ENCODE peak calls at places on chromosomes 5 and 9, in nine cellular contexts. One of them, this sample, is unnamed.

GRCh38 chr5:76794871-76795270 is 24.0 kb upstream of the F2RL1 start:
- DNase-seq in G401: no peak
- DNase-seq in globus pallidus: no peak
- DNase-seq in NCI-H446 treated with DMSO at 0.1 percent for 48 hours: no peak
- DNase-seq in progenitor cell of endocrine pancreas: no peak
- DNase-seq in fibroblast of mammary gland: peak; percentile 66
- DNase-seq in HCEC 1CT: peak; percentile 46
- DNase-seq in H54: no peak
- DNase-seq in posterior cingulate gyrus: no peak
- DNase-seq in this sample: no peak

GRCh38 chr9:5633243-5633642 is 4.3 kb downstream of the RIC1 start:
- DNase-seq in H54: no peak
- DNase-seq in HCEC 1CT: peak; percentile 56
- DNase-seq in globus pallidus: no peak
- DNase-seq in G401: no peak
- DNase-seq in progenitor cell of endocrine pancreas: no peak
- DNase-seq in posterior cingulate gyrus: no peak
- DNase-seq in NCI-H446 treated with DMSO at 0.1 percent for 48 hours: no peak
- DNase-seq in fibroblast of mammary gland: peak; percentile 17
- DNase-seq in this sample: no peak

GRCh38 chr5:170896779-170897178 is 35.0 kb downstream of the RANBP17 start:
- DNase-seq in G401: no peak
- DNase-seq in HCEC 1CT: no peak
- DNase-seq in globus pallidus: peak; percentile 45
- DNase-seq in H54: peak; percentile 11
- DNase-seq in fibroblast of mammary gland: peak; percentile 60
- DNase-seq in NCI-H446 treated with DMSO at 0.1 percent for 48 hours: no peak
- DNase-seq in posterior cingulate gyrus: peak; percentile 42
- DNase-seq in progenitor cell of endocrine pancreas: no peak
- DNase-seq in this sample: peak; percentile 82

GRCh38 chr9:28064241-28064640 is 491.0 kb upstream of the C9orf72 start:
- DNase-seq in NCI-H446 treated with DMSO at 0.1 percent for 48 hours: no peak
- DNase-seq in progenitor cell of endocrine pancreas: no peak
- DNase-seq in fibroblast of mammary gland: no peak
- DNase-seq in HCEC 1CT: no peak
- DNase-seq in posterior cingulate gyrus: no peak
- DNase-seq in H54: no peak
- DNase-seq in globus pallidus: no peak
- DNase-seq in G401: peak; percentile 59
- DNase-seq in this sample: no peak

GRCh38 chr9:134939080-134939733 is 21.5 kb upstream of the FCN1 start:
- DNase-seq in HCEC 1CT: no peak
- DNase-seq in H54: no peak
- DNase-seq in fibroblast of mammary gland: no peak
- DNase-seq in globus pallidus: no peak
- DNase-seq in G401: no peak
- DNase-seq in NCI-H446 treated with DMSO at 0.1 percent for 48 hours: no peak
- DNase-seq in posterior cingulate gyrus: no peak
- DNase-seq in progenitor cell of endocrine pancreas: no peak
- DNase-seq in this sample: no peak

GRCh38 chr5:157400741-157401140 is 59.3 kb upstream of the NIPAL4 start:
- DNase-seq in G401: no peak
- DNase-seq in fibroblast of mammary gland: no peak
- DNase-seq in progenitor cell of endocrine pancreas: no peak
- DNase-seq in HCEC 1CT: no peak
- DNase-seq in globus pallidus: no peak
- DNase-seq in NCI-H446 treated with DMSO at 0.1 percent for 48 hours: no peak
- DNase-seq in H54: no peak
- DNase-seq in posterior cingulate gyrus: no peak
- DNase-seq in this sample: no peak

GRCh38 chr9:21549251-21549765 is 67.2 kb upstream of the IFNE start:
- DNase-seq in NCI-H446 treated with DMSO at 0.1 percent for 48 hours: peak; percentile 39
- DNase-seq in globus pallidus: no peak
- DNase-seq in G401: no peak
- DNase-seq in HCEC 1CT: peak; percentile 95
- DNase-seq in H54: no peak
- DNase-seq in fibroblast of mammary gland: peak; percentile 99
- DNase-seq in progenitor cell of endocrine pancreas: no peak
- DNase-seq in posterior cingulate gyrus: no peak
- DNase-seq in this sample: no peak

GRCh38 chr5:140134277-140134935 is 8.7 kb downstream of the IGIP start:
- DNase-seq in G401: no peak
- DNase-seq in NCI-H446 treated with DMSO at 0.1 percent for 48 hours: no peak
- DNase-seq in fibroblast of mammary gland: no peak
- DNase-seq in H54: no peak
- DNase-seq in globus pallidus: no peak
- DNase-seq in posterior cingulate gyrus: no peak
- DNase-seq in HCEC 1CT: no peak
- DNase-seq in progenitor cell of endocrine pancreas: no peak
- DNase-seq in this sample: no peak

GRCh38 chr9:96875460-96876142 is 21.3 kb upstream of the ZNF782 start:
- DNase-seq in H54: peak; percentile 96
- DNase-seq in HCEC 1CT: peak; percentile 83
- DNase-seq in G401: peak; percentile 89
- DNase-seq in posterior cingulate gyrus: peak; percentile 41
- DNase-seq in NCI-H446 treated with DMSO at 0.1 percent for 48 hours: peak; percentile 3
- DNase-seq in globus pallidus: peak; percentile 48
- DNase-seq in fibroblast of mammary gland: peak; percentile 78
- DNase-seq in progenitor cell of endocrine pancreas: peak; percentile 77
- DNase-seq in this sample: peak; percentile 77

GRCh38 chr5:5933651-5934050 is 444.7 kb downstream of the MED10 start:
- DNase-seq in G401: no peak
- DNase-seq in fibroblast of mammary gland: no peak
- DNase-seq in posterior cingulate gyrus: no peak
- DNase-seq in NCI-H446 treated with DMSO at 0.1 percent for 48 hours: no peak
- DNase-seq in H54: no peak
- DNase-seq in progenitor cell of endocrine pancreas: no peak
- DNase-seq in globus pallidus: no peak
- DNase-seq in HCEC 1CT: no peak
- DNase-seq in this sample: no peak

GRCh38 chr9:129276486-129277260 is 98.6 kb upstream of the IER5L start:
- DNase-seq in posterior cingulate gyrus: no peak
- DNase-seq in HCEC 1CT: no peak
- DNase-seq in fibroblast of mammary gland: no peak
- DNase-seq in globus pallidus: no peak
- DNase-seq in G401: no peak
- DNase-seq in progenitor cell of endocrine pancreas: no peak
- DNase-seq in H54: no peak
- DNase-seq in NCI-H446 treated with DMSO at 0.1 percent for 48 hours: no peak
- DNase-seq in this sample: no peak

GRCh38 chr9:129383005-129383414 is 204.9 kb upstream of the IER5L start:
- DNase-seq in globus pallidus: peak; percentile 23
- DNase-seq in progenitor cell of endocrine pancreas: peak; percentile 38
- DNase-seq in NCI-H446 treated with DMSO at 0.1 percent for 48 hours: no peak
- DNase-seq in G401: peak; percentile 49
- DNase-seq in posterior cingulate gyrus: no peak
- DNase-seq in H54: no peak
- DNase-seq in fibroblast of mammary gland: no peak
- DNase-seq in HCEC 1CT: no peak
- DNase-seq in this sample: no peak

GRCh38 chr9:36765077-36765390 is 192.3 kb downstream of the MELK start:
- DNase-seq in posterior cingulate gyrus: no peak
- DNase-seq in H54: no peak
- DNase-seq in globus pallidus: no peak
- DNase-seq in fibroblast of mammary gland: no peak
- DNase-seq in G401: peak; percentile 46
- DNase-seq in HCEC 1CT: no peak
- DNase-seq in NCI-H446 treated with DMSO at 0.1 percent for 48 hours: no peak
- DNase-seq in progenitor cell of endocrine pancreas: no peak
- DNase-seq in this sample: no peak

GRCh38 chr5:120614512-120614911 is 150.4 kb downstream of the PRR16 start:
- DNase-seq in NCI-H446 treated with DMSO at 0.1 percent for 48 hours: no peak
- DNase-seq in HCEC 1CT: peak; percentile 67
- DNase-seq in G401: no peak
- DNase-seq in progenitor cell of endocrine pancreas: no peak
- DNase-seq in globus pallidus: peak; percentile 20
- DNase-seq in fibroblast of mammary gland: peak; percentile 59
- DNase-seq in posterior cingulate gyrus: no peak
- DNase-seq in H54: no peak
- DNase-seq in this sample: no peak

GRCh38 chr5:126531543-126532120 is 63.4 kb downstream of the ALDH7A1 start:
- DNase-seq in progenitor cell of endocrine pancreas: no peak
- DNase-seq in G401: peak; percentile 36
- DNase-seq in globus pallidus: peak; percentile 85
- DNase-seq in fibroblast of mammary gland: peak; percentile 38
- DNase-seq in H54: no peak
- DNase-seq in posterior cingulate gyrus: no peak
- DNase-seq in HCEC 1CT: peak; percentile 8
- DNase-seq in NCI-H446 treated with DMSO at 0.1 percent for 48 hours: no peak
- DNase-seq in this sample: no peak

GRCh38 chr5:56148453-56148971 is 84.6 kb downstream of the ANKRD55 start:
- DNase-seq in G401: no peak
- DNase-seq in NCI-H446 treated with DMSO at 0.1 percent for 48 hours: no peak
- DNase-seq in fibroblast of mammary gland: no peak
- DNase-seq in H54: no peak
- DNase-seq in globus pallidus: no peak
- DNase-seq in posterior cingulate gyrus: no peak
- DNase-seq in HCEC 1CT: no peak
- DNase-seq in progenitor cell of endocrine pancreas: no peak
- DNase-seq in this sample: no peak

GRCh38 chr9:133958756-133959155 is 33.4 kb downstream of the VAV2 start:
- DNase-seq in HCEC 1CT: no peak
- DNase-seq in globus pallidus: no peak
- DNase-seq in progenitor cell of endocrine pancreas: no peak
- DNase-seq in NCI-H446 treated with DMSO at 0.1 percent for 48 hours: no peak
- DNase-seq in G401: no peak
- DNase-seq in fibroblast of mammary gland: no peak
- DNase-seq in posterior cingulate gyrus: no peak
- DNase-seq in H54: no peak
- DNase-seq in this sample: no peak

GRCh38 chr5:108216890-108217289 is 165.0 kb downstream of the FBXL17 start:
- DNase-seq in G401: no peak
- DNase-seq in NCI-H446 treated with DMSO at 0.1 percent for 48 hours: no peak
- DNase-seq in posterior cingulate gyrus: no peak
- DNase-seq in H54: peak; percentile 16
- DNase-seq in globus pallidus: no peak
- DNase-seq in HCEC 1CT: peak; percentile 59
- DNase-seq in progenitor cell of endocrine pancreas: no peak
- DNase-seq in fibroblast of mammary gland: peak; percentile 63
- DNase-seq in this sample: no peak

GRCh38 chr9:120928015-120928719 is 1.6 kb upstream of the TRAF1 start:
- DNase-seq in H54: no peak
- DNase-seq in globus pallidus: no peak
- DNase-seq in G401: peak; percentile 36
- DNase-seq in HCEC 1CT: no peak
- DNase-seq in posterior cingulate gyrus: no peak
- DNase-seq in progenitor cell of endocrine pancreas: no peak
- DNase-seq in NCI-H446 treated with DMSO at 0.1 percent for 48 hours: no peak
- DNase-seq in fibroblast of mammary gland: no peak
- DNase-seq in this sample: peak; percentile 55

GRCh38 chr5:172573986-172574844 is 66.8 kb upstream of the NEURL1B start:
- DNase-seq in progenitor cell of endocrine pancreas: no peak
- DNase-seq in globus pallidus: peak; percentile 28
- DNase-seq in fibroblast of mammary gland: no peak
- DNase-seq in posterior cingulate gyrus: no peak
- DNase-seq in H54: no peak
- DNase-seq in HCEC 1CT: no peak
- DNase-seq in G401: no peak
- DNase-seq in NCI-H446 treated with DMSO at 0.1 percent for 48 hours: no peak
- DNase-seq in this sample: no peak

GRCh38 chr5:165076686-165077085 is 1571.3 kb downstream of the MAT2B start:
- DNase-seq in progenitor cell of endocrine pancreas: no peak
- DNase-seq in G401: no peak
- DNase-seq in HCEC 1CT: no peak
- DNase-seq in H54: no peak
- DNase-seq in globus pallidus: no peak
- DNase-seq in fibroblast of mammary gland: no peak
- DNase-seq in posterior cingulate gyrus: no peak
- DNase-seq in NCI-H446 treated with DMSO at 0.1 percent for 48 hours: no peak
- DNase-seq in this sample: no peak

GRCh38 chr5:158914008-158914407 is 185.7 kb downstream of the EBF1 start:
- DNase-seq in G401: no peak
- DNase-seq in fibroblast of mammary gland: no peak
- DNase-seq in HCEC 1CT: no peak
- DNase-seq in progenitor cell of endocrine pancreas: no peak
- DNase-seq in posterior cingulate gyrus: no peak
- DNase-seq in NCI-H446 treated with DMSO at 0.1 percent for 48 hours: no peak
- DNase-seq in H54: no peak
- DNase-seq in globus pallidus: no peak
- DNase-seq in this sample: no peak

GRCh38 chr9:134661299-134661698 is 19.7 kb downstream of the COL5A1 start:
- DNase-seq in fibroblast of mammary gland: peak; percentile 62
- DNase-seq in globus pallidus: no peak
- DNase-seq in H54: no peak
- DNase-seq in posterior cingulate gyrus: no peak
- DNase-seq in progenitor cell of endocrine pancreas: no peak
- DNase-seq in G401: no peak
- DNase-seq in NCI-H446 treated with DMSO at 0.1 percent for 48 hours: no peak
- DNase-seq in HCEC 1CT: no peak
- DNase-seq in this sample: no peak

GRCh38 chr9:18208166-18209059 is 265.5 kb upstream of the ADAMTSL1 start:
- DNase-seq in posterior cingulate gyrus: no peak
- DNase-seq in fibroblast of mammary gland: peak; percentile 41
- DNase-seq in HCEC 1CT: peak; percentile 45
- DNase-seq in NCI-H446 treated with DMSO at 0.1 percent for 48 hours: peak; percentile 25
- DNase-seq in H54: peak; percentile 7
- DNase-seq in G401: peak; percentile 31
- DNase-seq in progenitor cell of endocrine pancreas: peak; percentile 44
- DNase-seq in globus pallidus: no peak
- DNase-seq in this sample: peak; percentile 69

GRCh38 chr5:160165137-160166068 is 46.2 kb upstream of the PWWP2A start:
- DNase-seq in G401: peak; percentile 99
- DNase-seq in posterior cingulate gyrus: peak; percentile 90
- DNase-seq in H54: peak; percentile 75
- DNase-seq in fibroblast of mammary gland: peak; percentile 100
- DNase-seq in HCEC 1CT: peak; percentile 99
- DNase-seq in globus pallidus: peak; percentile 98
- DNase-seq in NCI-H446 treated with DMSO at 0.1 percent for 48 hours: peak; percentile 68
- DNase-seq in progenitor cell of endocrine pancreas: no peak
- DNase-seq in this sample: no peak

GRCh38 chr5:19047277-19047676 is 940.7 kb downstream of the CDH18 start:
- DNase-seq in posterior cingulate gyrus: no peak
- DNase-seq in progenitor cell of endocrine pancreas: no peak
- DNase-seq in HCEC 1CT: no peak
- DNase-seq in H54: no peak
- DNase-seq in globus pallidus: no peak
- DNase-seq in NCI-H446 treated with DMSO at 0.1 percent for 48 hours: no peak
- DNase-seq in G401: no peak
- DNase-seq in fibroblast of mammary gland: no peak
- DNase-seq in this sample: no peak

GRCh38 chr9:137195525-137196220 is 4.9 kb downstream of the TPRN start:
- DNase-seq in H54: no peak
- DNase-seq in HCEC 1CT: no peak
- DNase-seq in progenitor cell of endocrine pancreas: no peak
- DNase-seq in globus pallidus: no peak
- DNase-seq in fibroblast of mammary gland: no peak
- DNase-seq in posterior cingulate gyrus: no peak
- DNase-seq in G401: peak; percentile 30
- DNase-seq in NCI-H446 treated with DMSO at 0.1 percent for 48 hours: no peak
- DNase-seq in this sample: no peak

GRCh38 chr9:124595743-124596142 is 88.5 kb upstream of the NR5A1 start:
- DNase-seq in G401: no peak
- DNase-seq in posterior cingulate gyrus: no peak
- DNase-seq in globus pallidus: no peak
- DNase-seq in HCEC 1CT: no peak
- DNase-seq in NCI-H446 treated with DMSO at 0.1 percent for 48 hours: no peak
- DNase-seq in fibroblast of mammary gland: no peak
- DNase-seq in progenitor cell of endocrine pancreas: no peak
- DNase-seq in H54: no peak
- DNase-seq in this sample: no peak

GRCh38 chr9:68560131-68560844 is 19.6 kb upstream of the TMEM252 start:
- DNase-seq in progenitor cell of endocrine pancreas: no peak
- DNase-seq in posterior cingulate gyrus: no peak
- DNase-seq in NCI-H446 treated with DMSO at 0.1 percent for 48 hours: no peak
- DNase-seq in H54: peak; percentile 40
- DNase-seq in fibroblast of mammary gland: peak; percentile 70
- DNase-seq in G401: peak; percentile 8
- DNase-seq in HCEC 1CT: no peak
- DNase-seq in globus pallidus: peak; percentile 16
- DNase-seq in this sample: peak; percentile 63

GRCh38 chr5:112401924-112402323 is 17.2 kb downstream of the EPB41L4A start:
- DNase-seq in G401: no peak
- DNase-seq in posterior cingulate gyrus: no peak
- DNase-seq in fibroblast of mammary gland: no peak
- DNase-seq in H54: no peak
- DNase-seq in HCEC 1CT: no peak
- DNase-seq in progenitor cell of endocrine pancreas: no peak
- DNase-seq in globus pallidus: no peak
- DNase-seq in NCI-H446 treated with DMSO at 0.1 percent for 48 hours: no peak
- DNase-seq in this sample: no peak

This sample was measured in endothelial cell.